ENCODE peak calls at places on chromosomes 12 and 14, in four cellular contexts. One of them, this sample, is unnamed.

GRCh38 chr14:22886500-22887259 is 3.7 kb downstream of the REM2 start:
- DNase-seq in T-helper 1 cell: peak; percentile 69
- DNase-seq in HEK293T: peak; percentile 75
- DNase-seq in mesendoderm: peak; percentile 94
- DNase-seq in this sample: no peak

GRCh38 chr12:68871899-68872298 is 61.1 kb downstream of the CPM start:
- DNase-seq in mesendoderm: peak; percentile 55
- DNase-seq in HEK293T: peak; percentile 14
- DNase-seq in T-helper 1 cell: no peak
- DNase-seq in this sample: no peak

GRCh38 chr12:17691369-17691768 is 398.6 kb downstream of the RERGL start:
- DNase-seq in mesendoderm: peak; percentile 3
- DNase-seq in T-helper 1 cell: no peak
- DNase-seq in HEK293T: no peak
- DNase-seq in this sample: no peak

GRCh38 chr14:71136386-71137060 is 229.3 kb downstream of the PCNX1 start:
- DNase-seq in mesendoderm: no peak
- DNase-seq in HEK293T: no peak
- DNase-seq in T-helper 1 cell: no peak
- DNase-seq in this sample: no peak

GRCh38 chr12:53677612-53678133 is 1.8 kb upstream of the ATP5MC2 start:
- DNase-seq in T-helper 1 cell: no peak
- DNase-seq in mesendoderm: no peak
- DNase-seq in HEK293T: no peak
- DNase-seq in this sample: peak; percentile 67

GRCh38 chr12:29725587-29726320 is 58.0 kb downstream of the TMTC1 start:
- DNase-seq in T-helper 1 cell: no peak
- DNase-seq in mesendoderm: no peak
- DNase-seq in HEK293T: peak; percentile 23
- DNase-seq in this sample: peak; percentile 66

GRCh38 chr14:38238332-38238731 is 17.6 kb downstream of the CLEC14A start:
- DNase-seq in mesendoderm: no peak
- DNase-seq in HEK293T: no peak
- DNase-seq in T-helper 1 cell: no peak
- DNase-seq in this sample: peak; percentile 30

GRCh38 chr14:104678346-104678745 is 11.1 kb upstream of the INF2 start:
- DNase-seq in mesendoderm: peak; percentile 64
- DNase-seq in HEK293T: no peak
- DNase-seq in T-helper 1 cell: no peak
- DNase-seq in this sample: peak; percentile 86

GRCh38 chr14:33986804-33987203 is 35.9 kb upstream of the EGLN3 start:
- DNase-seq in mesendoderm: peak; percentile 96
- DNase-seq in HEK293T: no peak
- DNase-seq in T-helper 1 cell: no peak
- DNase-seq in this sample: no peak

GRCh38 chr12:131218291-131219172 is 264.8 kb downstream of the ADGRD1 start:
- DNase-seq in HEK293T: no peak
- DNase-seq in mesendoderm: peak; percentile 80
- DNase-seq in T-helper 1 cell: no peak
- DNase-seq in this sample: no peak

GRCh38 chr12:31965090-31965489 is 5.9 kb downstream of the RESF1 start:
- DNase-seq in HEK293T: no peak
- DNase-seq in mesendoderm: peak; percentile 51
- DNase-seq in T-helper 1 cell: peak; percentile 15
- DNase-seq in this sample: no peak

GRCh38 chr14:32203928-32204357 is 874 bp upstream of the RNU6-8 start:
- DNase-seq in mesendoderm: no peak
- DNase-seq in T-helper 1 cell: no peak
- DNase-seq in HEK293T: no peak
- DNase-seq in this sample: peak; percentile 41

GRCh38 chr12:121072147-121072546 is 33.1 kb upstream of the OASL start:
- DNase-seq in mesendoderm: no peak
- DNase-seq in T-helper 1 cell: no peak
- DNase-seq in HEK293T: no peak
- DNase-seq in this sample: no peak

GRCh38 chr14:104708606-104709268 is 15.3 kb upstream of the ADSS1 start:
- DNase-seq in mesendoderm: peak; percentile 86
- DNase-seq in T-helper 1 cell: peak; percentile 60
- DNase-seq in HEK293T: peak; percentile 90
- DNase-seq in this sample: peak; percentile 61

GRCh38 chr14:60245316-60246177 is 3.5 kb upstream of the PPM1A start:
- DNase-seq in mesendoderm: no peak
- DNase-seq in T-helper 1 cell: no peak
- DNase-seq in HEK293T: no peak
- DNase-seq in this sample: no peak

GRCh38 chr14:34496679-34497513 is 34.9 kb upstream of the SPTSSA start:
- DNase-seq in mesendoderm: peak; percentile 97
- DNase-seq in T-helper 1 cell: no peak
- DNase-seq in HEK293T: no peak
- DNase-seq in this sample: peak; percentile 90

GRCh38 chr12:47799357-47799955 is 20.2 kb downstream of the HDAC7 start:
- DNase-seq in HEK293T: no peak
- DNase-seq in T-helper 1 cell: no peak
- DNase-seq in mesendoderm: no peak
- DNase-seq in this sample: no peak

This sample was measured in SJCRH30.